ENCODE peak calls at places on chromosomes 13 and 19, in five cellular contexts. F is NCI-H1092 treated with DMSO at 0.1 percent for 48 hours; I is astrocyte of the spinal cord; B is stimulated activated CD8-positive, alpha-beta memory T cell treated with anti-CD3 and anti-CD28 coated beads, Interleukin-12 subunit alpha, Interleukin-12 subunit beta, amount 100 ng/mL, for 4 hours; H is astrocyte of the cerebellum. M is an unnamed sample.

GRCh38 chr19:10486551-10486950 is 16.6 kb downstream of the KEAP1 start:
- DNase-seq in F (no peak), I (no peak), B (no peak), H (no peak), M (no peak)

GRCh38 chr19:16821081-16821480 is 8.1 kb upstream of the SIN3B start:
- DNase-seq in F (no peak), I (no peak), B (no peak), H (no peak), M (no peak)

GRCh38 chr13:61277877-61278276 is 137.8 kb downstream of the PCDH20 start:
- DNase-seq in F (no peak), I (no peak), B (no peak), H (no peak), M (no peak)

GRCh38 chr13:102286326-102286725 is 115.5 kb downstream of the FGF14 start:
- DNase-seq in F (no peak), I (peak), B (no peak), H (peak), M (no peak)

GRCh38 chr13:72217142-72217541 is 350.1 kb upstream of the DACH1 start:
- DNase-seq in F (no peak), I (no peak), B (no peak), H (no peak), M (no peak)

GRCh38 chr13:112587359-112587766 is 590 bp downstream of the TUBGCP3 start:
- DNase-seq in F (peak), I (peak), B (peak), H (peak), M (peak)

GRCh38 chr19:13983213-13983889 is 22.8 kb downstream of the RFX1 start:
- DNase-seq in F (peak), I (no peak), B (no peak), H (no peak), M (no peak)

GRCh38 chr19:57708641-57709354 is at the start of gene ZNF154:
- DNase-seq in F (no peak), I (peak), B (peak), H (peak), M (peak)

GRCh38 chr13:101382086-101382485 is 34.2 kb downstream of the NALCN start:
- DNase-seq in F (peak), I (no peak), B (no peak), H (no peak), M (no peak)

GRCh38 chr13:45368571-45368970 is 27.6 kb upstream of the TPT1 start:
- DNase-seq in F (no peak), I (no peak), B (no peak), H (no peak), M (no peak)